ENCODE peak calls at places on chromosomes 5 and 9, in seven cellular contexts. Q is H54, G is GM23338, O is NCI-H2081, Y is coronary artery, W is ecto neural progenitor cell, E is HTR-8/SVneo. V is an unnamed sample.

GRCh38 chr9:37902804-37903580 is 935 bp downstream of the SLC25A51 start:
- DNase-seq in E (no peak), W (no peak), G (no peak), Q (no peak), O (no peak), Y (peak), V (peak)

GRCh38 chr5:12623408-12623807 is 719.2 kb upstream of the CTNND2 start:
- DNase-seq in O (no peak), Y (no peak), W (no peak), G (peak), Q (no peak), E (no peak), V (no peak)

GRCh38 chr9:98442114-98442513 is 186.7 kb upstream of the TBC1D2 start:
- DNase-seq in Y (no peak), E (no peak), O (no peak), Q (no peak), G (peak), W (no peak), V (no peak)

GRCh38 chr9:130128251-130128650 is 44.0 kb upstream of the NCS1 start:
- DNase-seq in G (no peak), Q (no peak), Y (no peak), E (no peak), W (no peak), O (no peak), V (no peak)

GRCh38 chr9:64773491-64773931 is 511.5 kb downstream of the FOXD4L5 start:
- DNase-seq in O (no peak), G (peak), E (no peak), W (peak), Q (no peak), Y (peak), V (no peak)

GRCh38 chr5:145827275-145827674 is 7.9 kb downstream of the PRELID2 start:
- DNase-seq in Q (no peak), G (no peak), E (no peak), O (no peak), Y (no peak), W (no peak), V (no peak)

GRCh38 chr5:80960531-80961375 is 590 bp downstream of the RASGRF2 start:
- DNase-seq in O (peak), Q (no peak), E (no peak), Y (no peak), W (peak), G (peak), V (no peak)

GRCh38 chr5:107669543-107670027 is 1.2 kb downstream of the EFNA5 start:
- DNase-seq in Y (no peak), E (no peak), O (peak), W (peak), Q (peak), G (peak), V (no peak)

GRCh38 chr9:16704096-16704488 is 166.4 kb downstream of the BNC2 start:
- DNase-seq in E (no peak), G (no peak), Y (no peak), Q (no peak), O (no peak), W (no peak), V (no peak)

GRCh38 chr9:117718085-117718484 is 13.9 kb downstream of the TLR4 start:
- DNase-seq in W (no peak), G (no peak), O (no peak), Y (no peak), Q (no peak), E (no peak), V (no peak)

GRCh38 chr5:92749943-92750342 is 831.1 kb downstream of the NR2F1-AS1 start:
- DNase-seq in Q (peak), O (no peak), E (no peak), Y (no peak), W (no peak), G (peak), V (no peak)

GRCh38 chr5:175815126-175815913 is 56.1 kb upstream of the CPLX2 start:
- DNase-seq in W (no peak), G (no peak), Y (no peak), E (no peak), Q (no peak), O (no peak), V (no peak)

GRCh38 chr5:179610109-179610902 is 13.2 kb downstream of the HNRNPH1 start:
- DNase-seq in O (no peak), G (no peak), Q (no peak), E (no peak), Y (peak), W (no peak), V (peak)

GRCh38 chr5:116479776-116480675 is 94.6 kb downstream of the SEMA6A start:
- DNase-seq in G (no peak), O (no peak), W (no peak), E (no peak), Y (no peak), Q (no peak), V (no peak)

GRCh38 chr5:72295539-72295938 is 24.5 kb downstream of the MRPS27 start:
- DNase-seq in G (no peak), Q (no peak), W (no peak), O (no peak), E (no peak), Y (no peak), V (no peak)

GRCh38 chr5:149486726-149487635 is 64.3 kb downstream of the CSNK1A1 start:
- DNase-seq in W (no peak), Y (no peak), O (no peak), Q (no peak), G (no peak), E (no peak), V (no peak)

GRCh38 chr5:6849569-6849968 is 136.3 kb downstream of the TENT4A start:
- DNase-seq in G (no peak), Q (peak), E (no peak), Y (peak), W (no peak), O (no peak), V (no peak)

GRCh38 chr5:124650960-124651662 is 95.3 kb downstream of the ZNF608 start:
- DNase-seq in O (no peak), G (no peak), Q (no peak), E (no peak), W (no peak), Y (no peak), V (no peak)

GRCh38 chr5:173291722-173292658 is 36.2 kb downstream of the STC2 start:
- DNase-seq in G (peak), Y (no peak), W (no peak), Q (no peak), E (peak), O (no peak), V (no peak)

GRCh38 chr9:134680393-134681060 is 38.9 kb downstream of the COL5A1 start:
- DNase-seq in W (no peak), Y (no peak), O (no peak), G (no peak), E (no peak), Q (no peak), V (no peak)

GRCh38 chr5:159156839-159157238 is 52.5 kb downstream of the RNF145 start:
- DNase-seq in O (peak), E (peak), Q (no peak), Y (no peak), G (peak), W (no peak), V (no peak)

GRCh38 chr9:114012126-114012525 is 66.0 kb downstream of the AMBP start:
- DNase-seq in O (no peak), E (no peak), G (no peak), W (no peak), Q (no peak), Y (peak), V (peak)

GRCh38 chr9:26863074-26863473 is 29.5 kb downstream of the CAAP1 start:
- DNase-seq in W (no peak), Y (no peak), Q (no peak), E (no peak), G (peak), O (peak), V (no peak)

GRCh38 chr5:14069021-14069420 is 74.1 kb upstream of the TRIO start:
- DNase-seq in W (no peak), Q (no peak), E (no peak), G (no peak), Y (no peak), O (no peak), V (no peak)

GRCh38 chr9:70398145-70398556 is 16.3 kb downstream of the KLF9 start:
- DNase-seq in E (no peak), Y (no peak), G (no peak), O (no peak), W (no peak), Q (no peak), V (no peak)

V was measured in mesenteric fat pad.